ENCODE peak calls at places on chromosomes 4 and X, in four cellular contexts. L, V, P and F are unnamed samples.

GRCh38 chr4:55386073-55386472 is 9.7 kb upstream of the TMEM165 start:
- DNase-seq in L (no peak), V (no peak), P (no peak), F (no peak)

GRCh38 chr4:24024597-24024996 is 134.8 kb upstream of the PPARGC1A start:
- DNase-seq in L (no peak), V (no peak), P (no peak), F (no peak)

GRCh38 chr4:3866813-3867129 is 100.6 kb downstream of the ADRA2C start:
- DNase-seq in L (no peak), V (no peak), P (no peak), F (no peak)

GRCh38 chr4:71860643-71861042 is 76.8 kb upstream of the GC start:
- DNase-seq in L (no peak), V (no peak), P (no peak), F (no peak)

GRCh38 chr4:6198768-6199343 is 1.5 kb downstream of the JAKMIP1 start:
- DNase-seq in L (no peak), V (no peak), P (no peak), F (no peak)

GRCh38 chrX:43817454-43817853 is 64.8 kb downstream of the MAOB start:
- DNase-seq in L (no peak), V (no peak), P (no peak), F (no peak)

GRCh38 chrX:24081661-24082154 is 27.0 kb downstream of the EIF2S3 start:
- DNase-seq in L (no peak), V (peak), P (peak), F (no peak)

GRCh38 chrX:57595381-57595811 is 3.6 kb downstream of the ZXDB start:
- DNase-seq in L (no peak), V (peak), P (peak), F (no peak)

GRCh38 chrX:49163555-49164419 is 1.2 kb downstream of the MAGIX start:
- DNase-seq in L (peak), V (peak), P (peak), F (no peak)

GRCh38 chr4:25022741-25023140 is 8.0 kb downstream of the LGI2 start:
- DNase-seq in L (no peak), V (no peak), P (no peak), F (no peak)

GRCh38 chr4:164136181-164136616 is 617.7 kb upstream of the SMIM31 start:
- DNase-seq in L (no peak), V (no peak), P (no peak), F (no peak)

GRCh38 chr4:188341428-188341827 is 202.2 kb downstream of the TRIML1 start:
- DNase-seq in L (no peak), V (no peak), P (no peak), F (no peak)

GRCh38 chrX:15564981-15565579 is 35.7 kb downstream of the ACE2 start:
- DNase-seq in L (peak), V (peak), P (peak), F (no peak)

GRCh38 chrX:151359931-151360871 is 36.8 kb upstream of the VMA21 start:
- DNase-seq in L (no peak), V (no peak), P (no peak), F (no peak)

GRCh38 chr4:137609693-137610450 is 77.6 kb upstream of the PCDH18 start:
- DNase-seq in L (no peak), V (no peak), P (peak), F (no peak)

GRCh38 chrX:84729408-84729807 is 227.2 kb upstream of the HDX start:
- DNase-seq in L (no peak), V (no peak), P (no peak), F (no peak)

GRCh38 chr4:1249731-1250526 is 999 bp upstream of the CTBP1 start:
- DNase-seq in L (peak), V (no peak), P (no peak), F (peak)

GRCh38 chr4:110119347-110119746 is 79.1 kb downstream of the ELOVL6 start:
- DNase-seq in L (no peak), V (peak), P (no peak), F (no peak)

GRCh38 chr4:186724048-186724860 is 598 bp upstream of the FAT1 start:
- DNase-seq in L (peak), V (peak), P (no peak), F (no peak)

GRCh38 chr4:186719925-186720694 is 3.5 kb downstream of the FAT1 start:
- DNase-seq in L (no peak), V (no peak), P (no peak), F (no peak)

GRCh38 chrX:56802921-56803848 is 74.1 kb downstream of the NBDY start:
- DNase-seq in L (peak), V (no peak), P (no peak), F (no peak)

GRCh38 chrX:41333744-41333993 is 293 bp upstream of the DDX3X start:
- DNase-seq in L (peak), V (peak), P (no peak), F (no peak)

GRCh38 chr4:116598155-116598979 is 487.0 kb downstream of the TRAM1L1 start:
- DNase-seq in L (no peak), V (no peak), P (no peak), F (no peak)

GRCh38 chrX:63918611-63919010 is 133.6 kb upstream of the ARHGEF9 start:
- DNase-seq in L (no peak), V (no peak), P (peak), F (no peak)

GRCh38 chr4:3775576-3775975 is 9.4 kb downstream of the ADRA2C start:
- DNase-seq in L (no peak), V (no peak), P (no peak), F (no peak)

GRCh38 chrX:20254712-20255299 is 11.9 kb downstream of the RPS6KA3 start:
- DNase-seq in L (no peak), V (no peak), P (no peak), F (no peak)

GRCh38 chr4:21856754-21857153 is 91.8 kb downstream of the KCNIP4 start:
- DNase-seq in L (no peak), V (no peak), P (no peak), F (no peak)

GRCh38 chr4:6200011-6200921 is at the start of gene JAKMIP1:
- DNase-seq in L (no peak), V (no peak), P (no peak), F (no peak)

GRCh38 chr4:180767330-180767729 is 1475.9 kb upstream of the TENM3 start:
- DNase-seq in L (no peak), V (no peak), P (no peak), F (no peak)

GRCh38 chrX:67288958-67289641 is 254.7 kb upstream of the AR start:
- DNase-seq in L (no peak), V (no peak), P (no peak), F (no peak)

GRCh38 chr4:41134581-41134980 is 79.8 kb downstream of the APBB2 start:
- DNase-seq in L (no peak), V (no peak), P (no peak), F (no peak)

DNA sequence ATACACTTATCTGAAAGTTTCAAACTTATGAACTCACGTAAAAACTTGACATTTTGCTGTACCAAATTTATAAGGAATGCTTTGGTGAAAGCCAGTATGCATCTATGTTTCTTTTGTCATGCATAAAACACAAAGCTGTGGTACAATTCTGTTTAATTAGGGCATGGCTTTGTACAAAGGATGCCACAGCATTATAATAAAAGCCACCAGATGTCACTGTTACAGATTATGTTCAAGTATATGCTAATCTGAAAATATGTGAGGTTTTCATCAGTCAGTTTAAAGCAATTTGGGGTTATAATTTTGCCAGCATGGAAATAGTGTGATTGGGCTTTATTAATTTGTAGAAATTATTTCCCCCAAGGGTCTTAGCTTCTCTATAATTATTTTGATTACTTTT is 69.0 kb downstream of the ATOH1 start:
- DNase-seq in L (no peak), V (no peak), P (no peak), F (no peak)
- TF ChIP-seq CTCF in L (peak), V (peak), P (peak), F (peak)

GRCh38 chr4:74906771-74907170 is 26.1 kb upstream of the PARM1 start:
- DNase-seq in L (no peak), V (no peak), P (no peak), F (no peak)
- TF ChIP-seq CTCF in L (no peak), V (no peak), P (no peak), F (no peak)

GRCh38 chr4:72945719-72946336 is 123.7 kb downstream of the COX18 start:
- DNase-seq in L (no peak), V (no peak), P (no peak), F (no peak)

GRCh38 chr4:72951628-72952027 is 117.9 kb downstream of the COX18 start:
- DNase-seq in L (no peak), V (no peak), P (no peak), F (no peak)

GRCh38 chr4:72954811-72955210 is 114.7 kb downstream of the COX18 start:
- DNase-seq in L (no peak), V (no peak), P (no peak), F (no peak)

GRCh38 chr4:72948080-72948479 is 121.4 kb downstream of the COX18 start:
- DNase-seq in L (no peak), V (no peak), P (no peak), F (no peak)

GRCh38 chr4:72951147-72951546 is 118.4 kb downstream of the COX18 start:
- DNase-seq in L (no peak), V (no peak), P (no peak), F (no peak)
- TF ChIP-seq CTCF in L (no peak), V (no peak), P (peak), F (peak)

GRCh38 chr4:37890501-37891220 is at the start of gene TBC1D1:
- DNase-seq in L (peak), V (no peak), P (no peak), F (no peak)

GRCh38 chr4:37884855-37885487 is 5.9 kb upstream of the TBC1D1 start:
- DNase-seq in L (no peak), V (no peak), P (no peak), F (no peak)

GRCh38 chr4:37882665-37883296 is 8.1 kb upstream of the TBC1D1 start:
- DNase-seq in L (no peak), V (no peak), P (peak), F (no peak)

GRCh38 chr4:37889849-37890500 is 909 bp upstream of the TBC1D1 start:
- DNase-seq in L (no peak), V (no peak), P (no peak), F (no peak)

GRCh38 chr4:37885496-37885895 is 5.4 kb upstream of the TBC1D1 start:
- DNase-seq in L (no peak), V (no peak), P (no peak), F (no peak)
- TF ChIP-seq CTCF in L (no peak), V (no peak), P (no peak), F (no peak)